ENCODE peak calls at places on chromosomes 5 and 9, in six cellular contexts. P, T, Y, W, B and Z are unnamed samples.

GRCh38 chr5:163653526-163653925 is 148.1 kb downstream of the MAT2B start:
- DNase-seq in P (no peak), T (no peak), Y (no peak), W (no peak), B (no peak), Z (no peak)

GRCh38 chr9:132800038-132800648 is 77.9 kb downstream of the AK8 start:
- DNase-seq in P (peak), T (peak), Y (peak), W (peak), B (peak), Z (peak)

GRCh38 chr9:87950765-87951488 is 23.4 kb downstream of the CDK20 start:
- DNase-seq in P (no peak), T (peak), Y (no peak), W (peak), B (no peak), Z (no peak)

GRCh38 chr5:126939887-126940286 is 90.5 kb downstream of the MARCHF3 start:
- DNase-seq in P (no peak), T (no peak), Y (no peak), W (peak), B (no peak), Z (no peak)

GRCh38 chr5:1952456-1953099 is 69.9 kb upstream of the IRX4 start:
- DNase-seq in P (no peak), T (no peak), Y (no peak), W (no peak), B (no peak), Z (no peak)

GRCh38 chr5:34410411-34411139 is 245.6 kb upstream of the RAI14 start:
- DNase-seq in P (no peak), T (no peak), Y (no peak), W (peak), B (no peak), Z (no peak)

GRCh38 chr5:78287833-78288232 is 6.7 kb downstream of the AP3B1 start:
- DNase-seq in P (no peak), T (peak), Y (no peak), W (peak), B (peak), Z (no peak)

GRCh38 chr9:2241875-2242741 is 227.0 kb downstream of the SMARCA2 start:
- DNase-seq in P (peak), T (peak), Y (peak), W (peak), B (peak), Z (peak)

GRCh38 chr5:141373673-141374317 is at the start of gene PCDHGA6:
- DNase-seq in P (no peak), T (peak), Y (no peak), W (peak), B (no peak), Z (no peak)

GRCh38 chr9:93089481-93089991 is 6.5 kb upstream of the CARD19 start:
- DNase-seq in P (no peak), T (no peak), Y (no peak), W (no peak), B (no peak), Z (peak)

GRCh38 chr9:92669527-92669889 is 423 bp downstream of the IPPK start:
- DNase-seq in P (no peak), T (no peak), Y (no peak), W (no peak), B (no peak), Z (no peak)

GRCh38 chr9:27785714-27786100 is 212.4 kb upstream of the C9orf72 start:
- DNase-seq in P (no peak), T (peak), Y (no peak), W (no peak), B (no peak), Z (no peak)

GRCh38 chr5:155004138-155004744 is 9.3 kb upstream of the KIF4B start:
- DNase-seq in P (no peak), T (peak), Y (no peak), W (peak), B (no peak), Z (peak)

GRCh38 chr5:170634236-170634990 is 130.6 kb downstream of the KCNIP1 start:
- DNase-seq in P (no peak), T (no peak), Y (peak), W (no peak), B (no peak), Z (no peak)

GRCh38 chr5:100900142-100900795 is 2.8 kb downstream of the ST8SIA4 start:
- DNase-seq in P (no peak), T (no peak), Y (peak), W (no peak), B (peak), Z (peak)

GRCh38 chr9:37421914-37422288 is 595 bp upstream of the GRHPR start:
- DNase-seq in P (no peak), T (no peak), Y (no peak), W (no peak), B (no peak), Z (no peak)

GRCh38 chr5:83720805-83721431 is at the start of gene HAPLN1:
- DNase-seq in P (no peak), T (no peak), Y (no peak), W (peak), B (no peak), Z (no peak)

GRCh38 chr5:146956217-146956616 is 77.7 kb upstream of the PPP2R2B start:
- DNase-seq in P (no peak), T (no peak), Y (no peak), W (no peak), B (no peak), Z (no peak)

GRCh38 chr9:89437772-89438171 is 60.1 kb downstream of the SEMA4D start:
- DNase-seq in P (no peak), T (no peak), Y (no peak), W (no peak), B (no peak), Z (no peak)

GRCh38 chr9:88462191-88462590 is 72.8 kb upstream of the NXNL2 start:
- DNase-seq in P (no peak), T (peak), Y (no peak), W (peak), B (no peak), Z (no peak)

GRCh38 chr5:104793031-104793430 is 1230.4 kb upstream of the NUDT12 start:
- DNase-seq in P (no peak), T (peak), Y (no peak), W (no peak), B (peak), Z (no peak)

GRCh38 chr9:16870606-16871357 is at the start of gene BNC2:
- DNase-seq in P (no peak), T (peak), Y (peak), W (peak), B (no peak), Z (peak)

GRCh38 chr5:133916479-133916878 is 51.9 kb downstream of the C5orf15 start:
- DNase-seq in P (no peak), T (no peak), Y (no peak), W (no peak), B (no peak), Z (no peak)

GRCh38 chr9:132162764-132163456 is 1.1 kb downstream of the NTNG2 start:
- DNase-seq in P (no peak), T (no peak), Y (no peak), W (no peak), B (no peak), Z (peak)

GRCh38 chr9:36896296-36896695 is 137.8 kb downstream of the PAX5 start:
- DNase-seq in P (no peak), T (no peak), Y (no peak), W (no peak), B (no peak), Z (no peak)

GRCh38 chr5:60944904-60945759 is at the start of the genes ERCC8 and NDUFAF2:
- DNase-seq in P (peak), T (peak), Y (peak), W (peak), B (peak), Z (peak)

GRCh38 chr9:91775011-91775707 is 174.9 kb downstream of the ROR2 start:
- DNase-seq in P (peak), T (peak), Y (peak), W (peak), B (no peak), Z (peak)

GRCh38 chr5:120446068-120446492 is 18.0 kb upstream of the PRR16 start:
- DNase-seq in P (no peak), T (peak), Y (no peak), W (peak), B (peak), Z (no peak)

GRCh38 chr9:133738039-133738805 is at the start of gene SARDH:
- DNase-seq in P (no peak), T (no peak), Y (no peak), W (peak), B (no peak), Z (no peak)

GRCh38 chr5:126577415-126577814 is 17.6 kb downstream of the ALDH7A1 start:
- DNase-seq in P (no peak), T (no peak), Y (no peak), W (no peak), B (no peak), Z (no peak)

GRCh38 chr9:73649552-73649951 is 497.9 kb downstream of the ANXA1 start:
- DNase-seq in P (no peak), T (no peak), Y (no peak), W (no peak), B (no peak), Z (no peak)

GRCh38 chr9:124001445-124001799 is 10.1 kb upstream of the LHX2 start:
- DNase-seq in P (no peak), T (no peak), Y (no peak), W (no peak), B (no peak), Z (no peak)

GRCh38 chr9:75775966-75776691 is 114.3 kb upstream of the PCSK5 start:
- DNase-seq in P (no peak), T (no peak), Y (no peak), W (no peak), B (no peak), Z (peak)

GRCh38 chr9:132560604-132561304 is 21.7 kb upstream of the BARHL1 start:
- DNase-seq in P (no peak), T (no peak), Y (peak), W (no peak), B (no peak), Z (no peak)

GRCh38 chr9:78031271-78031825 is at the start of gene GNAQ:
- DNase-seq in P (peak), T (no peak), Y (no peak), W (no peak), B (no peak), Z (peak)

GRCh38 chr9:14515564-14516198 is 177.6 kb downstream of the ZDHHC21 start:
- DNase-seq in P (no peak), T (no peak), Y (no peak), W (no peak), B (peak), Z (no peak)

GRCh38 chr9:81855538-81855937 is 72.7 kb upstream of the SPATA31D4 start:
- DNase-seq in P (no peak), T (peak), Y (no peak), W (peak), B (no peak), Z (no peak)